ENCODE peak calls at places on chromosome 19, in four cellular contexts. Q, D, L and O are unnamed samples.

GRCh38 chr19:46990998-46991676 is 28.5 kb upstream of the NPAS1 start:
- DNase-seq in Q (peak), D (peak), L (peak), O (peak)

GRCh38 chr19:38673030-38673429 is 25.6 kb downstream of the ACTN4 start:
- DNase-seq in Q (no peak), D (no peak), L (no peak), O (no peak)

GRCh38 chr19:29492761-29493160 is 33.0 kb upstream of the VSTM2B start:
- DNase-seq in Q (no peak), L (no peak), D (no peak), O (no peak)

GRCh38 chr19:55015126-55015525 is 22.9 kb downstream of the GP6 start:
- DNase-seq in Q (no peak), D (no peak), L (no peak), O (no peak)

GRCh38 chr19:43735957-43736356 is 18.8 kb downstream of the SMG9 start:
- DNase-seq in L (no peak), D (no peak), Q (no peak), O (no peak)

GRCh38 chr19:20558011-20558410 is 7.6 kb downstream of the ZNF737 start:
- DNase-seq in L (peak), Q (no peak), D (no peak), O (no peak)

GRCh38 chr19:13054605-13055212 is 47.9 kb downstream of the LYL1 start:
- DNase-seq in D (no peak), Q (no peak), L (no peak), O (no peak)

GRCh38 chr19:32901504-32902161 is 32.1 kb upstream of the SLC7A9 start:
- DNase-seq in L (no peak), D (no peak), Q (no peak), O (no peak)

GRCh38 chr19:41367848-41368301 is 3.9 kb upstream of the B9D2 start:
- DNase-seq in Q (no peak), L (no peak), D (no peak), O (no peak)

GRCh38 chr19:15631817-15632216 is 8.9 kb upstream of the CYP4F3 start:
- DNase-seq in D (peak), Q (peak), L (peak), O (no peak)

GRCh38 chr19:34276614-34277013 is 22.3 kb downstream of the GARRE1 start:
- DNase-seq in D (no peak), Q (no peak), L (no peak), O (no peak)

GRCh38 chr19:55526216-55527196 is 10.4 kb downstream of the SBK2 start:
- DNase-seq in L (no peak), D (peak), Q (peak), O (no peak)

GRCh38 chr19:4343845-4344713 is 717 bp downstream of the MPND start:
- DNase-seq in L (no peak), D (no peak), Q (no peak), O (no peak)

GRCh38 chr19:27776524-27776923 is 1436.4 kb downstream of the UQCRFS1 start:
- DNase-seq in Q (no peak), L (no peak), D (no peak), O (no peak)

GRCh38 chr19:15623711-15624318 is 8.8 kb downstream of the CYP4F8 start:
- DNase-seq in D (peak), L (peak), Q (no peak), O (no peak)

GRCh38 chr19:55209430-55210119 is at the start of gene PTPRH:
- DNase-seq in L (no peak), Q (no peak), D (no peak), O (no peak)

GRCh38 chr19:42281175-42282035 is 12.4 kb downstream of the CIC start:
- DNase-seq in D (peak), L (no peak), Q (no peak), O (no peak)

GRCh38 chr19:4933528-4933927 is 24.2 kb downstream of the UHRF1 start:
- DNase-seq in Q (no peak), L (no peak), D (no peak), O (no peak)

GRCh38 chr19:42989851-42990250 is 36.4 kb downstream of the PSG11 start:
- DNase-seq in Q (no peak), D (no peak), L (no peak), O (no peak)

GRCh38 chr19:35118268-35119026 is 2.8 kb downstream of the FXYD3 start:
- DNase-seq in Q (no peak), D (no peak), L (no peak), O (no peak)

GRCh38 chr19:35044317-35045117 is 3.0 kb downstream of the HPN start:
- DNase-seq in L (peak), D (peak), Q (peak), O (peak)

GRCh38 chr19:46426506-46427162 is 2.1 kb downstream of the PNMA8C start:
- DNase-seq in D (peak), L (peak), Q (no peak), O (no peak)

GRCh38 chr19:38726761-38727301 is 17.4 kb downstream of the CAPN12 start:
- DNase-seq in Q (peak), L (no peak), D (no peak), O (peak)

GRCh38 chr19:51364200-51365106 is 1.7 kb downstream of the ETFB start:
- DNase-seq in D (no peak), L (no peak), Q (no peak), O (no peak)

GRCh38 chr19:14761607-14762006 is 16.8 kb downstream of the ADGRE2 start:
- DNase-seq in L (no peak), D (no peak), Q (no peak), O (no peak)

GRCh38 chr19:28889941-28890645 is 322.9 kb downstream of the UQCRFS1 start:
- DNase-seq in D (no peak), L (no peak), Q (no peak), O (no peak)